ENCODE peak calls at places on chromosomes 7 and 10, in four cellular contexts. One of them, this sample, is unnamed.

GRCh38 chr10:128530301-128530700 is 404.1 kb upstream of the MKI67 start:
- DNase-seq in hepatocyte: peak
- DNase-seq in activated T-cell treated with anti-CD3 and anti-CD28 coated beads, Interleukin-2, amount 50 U/mL, for 4 hours: no peak
- DNase-seq in activated CD8-positive, alpha-beta memory T cell treated with anti-CD3 and anti-CD28 coated beads for 48 hours: no peak
- DNase-seq in this sample: no peak

GRCh38 chr10:69968830-69969229 is 83.8 kb upstream of the MACROH2A2 start:
- DNase-seq in hepatocyte: peak
- DNase-seq in activated T-cell treated with anti-CD3 and anti-CD28 coated beads, Interleukin-2, amount 50 U/mL, for 4 hours: no peak
- DNase-seq in activated CD8-positive, alpha-beta memory T cell treated with anti-CD3 and anti-CD28 coated beads for 48 hours: no peak
- DNase-seq in this sample: no peak

GRCh38 chr10:102431452-102432124 is 786 bp downstream of the CUEDC2 start:
- DNase-seq in hepatocyte: peak
- DNase-seq in activated T-cell treated with anti-CD3 and anti-CD28 coated beads, Interleukin-2, amount 50 U/mL, for 4 hours: no peak
- DNase-seq in activated CD8-positive, alpha-beta memory T cell treated with anti-CD3 and anti-CD28 coated beads for 48 hours: no peak
- DNase-seq in this sample: no peak

GRCh38 chr7:123538189-123538714 is 3.9 kb upstream of the IQUB start:
- DNase-seq in hepatocyte: peak
- DNase-seq in activated T-cell treated with anti-CD3 and anti-CD28 coated beads, Interleukin-2, amount 50 U/mL, for 4 hours: no peak
- DNase-seq in activated CD8-positive, alpha-beta memory T cell treated with anti-CD3 and anti-CD28 coated beads for 48 hours: no peak
- DNase-seq in this sample: no peak

GRCh38 chr7:13988765-13989137 is 715 bp downstream of the ETV1 start:
- DNase-seq in hepatocyte: peak
- DNase-seq in activated T-cell treated with anti-CD3 and anti-CD28 coated beads, Interleukin-2, amount 50 U/mL, for 4 hours: no peak
- DNase-seq in activated CD8-positive, alpha-beta memory T cell treated with anti-CD3 and anti-CD28 coated beads for 48 hours: no peak
- DNase-seq in this sample: no peak

GRCh38 chr10:34001831-34002230 is 667.4 kb upstream of the NRP1 start:
- DNase-seq in hepatocyte: no peak
- DNase-seq in activated T-cell treated with anti-CD3 and anti-CD28 coated beads, Interleukin-2, amount 50 U/mL, for 4 hours: no peak
- DNase-seq in activated CD8-positive, alpha-beta memory T cell treated with anti-CD3 and anti-CD28 coated beads for 48 hours: no peak
- DNase-seq in this sample: no peak

GRCh38 chr10:19449860-19450259 is 366.4 kb upstream of the PLXDC2 start:
- DNase-seq in hepatocyte: no peak
- DNase-seq in activated T-cell treated with anti-CD3 and anti-CD28 coated beads, Interleukin-2, amount 50 U/mL, for 4 hours: no peak
- DNase-seq in activated CD8-positive, alpha-beta memory T cell treated with anti-CD3 and anti-CD28 coated beads for 48 hours: no peak
- DNase-seq in this sample: no peak

GRCh38 chr10:88385601-88386203 is 197.4 kb downstream of the RNLS start:
- DNase-seq in hepatocyte: peak
- DNase-seq in activated T-cell treated with anti-CD3 and anti-CD28 coated beads, Interleukin-2, amount 50 U/mL, for 4 hours: peak
- DNase-seq in activated CD8-positive, alpha-beta memory T cell treated with anti-CD3 and anti-CD28 coated beads for 48 hours: peak
- DNase-seq in this sample: peak

GRCh38 chr10:130409346-130409745 is 273.2 kb downstream of the GLRX3 start:
- DNase-seq in hepatocyte: no peak
- DNase-seq in activated T-cell treated with anti-CD3 and anti-CD28 coated beads, Interleukin-2, amount 50 U/mL, for 4 hours: no peak
- DNase-seq in activated CD8-positive, alpha-beta memory T cell treated with anti-CD3 and anti-CD28 coated beads for 48 hours: no peak
- DNase-seq in this sample: no peak